ENCODE peak calls at places on chromosomes 3 and 15, in six cellular contexts. E is HL-60, A is transverse colon, M is left lung, F is CD14-positive monocyte, R is HepG2. L is an unnamed sample.

GRCh38 chr15:36428102-36428845 is 151.2 kb upstream of the CDIN1 start:
- DNase-seq in E (no peak), A (no peak), M (no peak), F (no peak), R (peak), L (no peak)

GRCh38 chr3:28050895-28051294 is 190.5 kb upstream of the CMC1 start:
- DNase-seq in E (peak), A (peak), M (no peak), F (no peak), R (peak), L (peak)

GRCh38 chr3:79019137-79019923 is 748.5 kb downstream of the ROBO1 start:
- DNase-seq in E (no peak), A (peak), M (peak), F (no peak), R (peak), L (peak)

GRCh38 chr3:24829011-24829581 is 334.4 kb upstream of the THRB start:
- DNase-seq in E (no peak), A (peak), M (peak), F (no peak), R (no peak), L (peak)

GRCh38 chr15:99431661-99432091 is 134.1 kb upstream of the MEF2A start:
- DNase-seq in E (no peak), A (peak), M (peak), F (peak), R (no peak), L (no peak)

GRCh38 chr3:57746156-57747125 is 9.7 kb upstream of the SLMAP start:
- DNase-seq in E (no peak), A (no peak), M (no peak), F (no peak), R (no peak), L (no peak)

GRCh38 chr15:91018178-91018577 is 4.2 kb downstream of the VPS33B start:
- DNase-seq in E (no peak), A (no peak), M (no peak), F (no peak), R (no peak), L (no peak)

GRCh38 chr15:48337626-48338025 is 6.4 kb downstream of the DUT start:
- DNase-seq in E (no peak), A (no peak), M (no peak), F (no peak), R (no peak), L (no peak)

GRCh38 chr3:112038863-112039262 is 4.3 kb downstream of the TMPRSS7 start:
- DNase-seq in E (no peak), A (no peak), M (no peak), F (no peak), R (no peak), L (peak)

GRCh38 chr3:115800489-115801080 is 177.3 kb downstream of the GAP43 start:
- DNase-seq in E (no peak), A (no peak), M (no peak), F (no peak), R (no peak), L (peak)

GRCh38 chr15:75640483-75641175 is 605 bp upstream of the IMP3 start:
- DNase-seq in E (peak), A (no peak), M (peak), F (no peak), R (peak), L (peak)

GRCh38 chr3:147890114-147890513 is 480.9 kb downstream of the ZIC1 start:
- DNase-seq in E (no peak), A (no peak), M (no peak), F (no peak), R (no peak), L (no peak)

GRCh38 chr3:125087768-125088391 is 32.1 kb upstream of the HEG1 start:
- DNase-seq in E (no peak), A (no peak), M (no peak), F (no peak), R (no peak), L (no peak)

GRCh38 chr3:125433091-125433534 is 58.0 kb upstream of the ZNF148 start:
- DNase-seq in E (no peak), A (no peak), M (no peak), F (no peak), R (no peak), L (no peak)

GRCh38 chr15:84821501-84822021 is 4.4 kb downstream of the ALPK3 start:
- DNase-seq in E (no peak), A (no peak), M (no peak), F (no peak), R (peak), L (no peak)

GRCh38 chr15:62766599-62766998 is 275.9 kb upstream of the TPM1 start:
- DNase-seq in E (no peak), A (no peak), M (no peak), F (no peak), R (no peak), L (no peak)

GRCh38 chr3:150922611-150923010 is 17.4 kb upstream of the MINDY4B start:
- DNase-seq in E (no peak), A (no peak), M (no peak), F (no peak), R (no peak), L (peak)

GRCh38 chr15:76799760-76800159 is 105.4 kb downstream of the SCAPER start:
- DNase-seq in E (no peak), A (no peak), M (no peak), F (no peak), R (no peak), L (no peak)

GRCh38 chr3:24227635-24228034 is 267.0 kb downstream of the THRB start:
- DNase-seq in E (no peak), A (no peak), M (no peak), F (no peak), R (no peak), L (no peak)

GRCh38 chr15:41637086-41637485 is 23.1 kb upstream of the MGA start:
- DNase-seq in E (no peak), A (no peak), M (no peak), F (no peak), R (no peak), L (no peak)

GRCh38 chr15:98281130-98281529 is 320.6 kb downstream of the ARRDC4 start:
- DNase-seq in E (no peak), A (no peak), M (no peak), F (no peak), R (no peak), L (no peak)

GRCh38 chr3:149455989-149456388 is 18.5 kb upstream of the TM4SF4 start:
- DNase-seq in E (no peak), A (no peak), M (no peak), F (no peak), R (no peak), L (no peak)

GRCh38 chr15:31974855-31975421 is 55.4 kb upstream of the CHRNA7 start:
- DNase-seq in E (peak), A (peak), M (no peak), F (no peak), R (peak), L (peak)

GRCh38 chr15:98567951-98568350 is 80.4 kb upstream of the IGF1R start:
- DNase-seq in E (no peak), A (no peak), M (no peak), F (no peak), R (no peak), L (no peak)

GRCh38 chr3:142850395-142851023 is 38.4 kb downstream of the PCOLCE2 start:
- DNase-seq in E (peak), A (no peak), M (no peak), F (peak), R (peak), L (peak)

GRCh38 chr3:193140381-193140780 is 100.6 kb upstream of the PLAAT1 start:
- DNase-seq in E (no peak), A (no peak), M (no peak), F (no peak), R (no peak), L (no peak)

GRCh38 chr15:60004846-60005351 is 788 bp downstream of the FOXB1 start:
- DNase-seq in E (no peak), A (no peak), M (peak), F (no peak), R (no peak), L (no peak)

GRCh38 chr3:135148431-135148830 is 353.4 kb downstream of the EPHB1 start:
- DNase-seq in E (no peak), A (no peak), M (no peak), F (no peak), R (no peak), L (no peak)

GRCh38 chr3:189292667-189293478 is 121.1 kb downstream of the TPRG1 start:
- DNase-seq in E (no peak), A (peak), M (no peak), F (no peak), R (no peak), L (peak)

GRCh38 chr15:98518823-98519561 is 129.3 kb upstream of the IGF1R start:
- DNase-seq in E (peak), A (peak), M (no peak), F (no peak), R (peak), L (peak)

GRCh38 chr3:132879651-132880050 is 157.4 kb upstream of the NPHP3 start:
- DNase-seq in E (no peak), A (no peak), M (no peak), F (no peak), R (no peak), L (peak)

GRCh38 chr3:55017876-55018275 is 90.0 kb upstream of the LRTM1 start:
- DNase-seq in E (no peak), A (no peak), M (no peak), F (no peak), R (no peak), L (no peak)

GRCh38 chr3:55012091-55012490 is 84.2 kb upstream of the LRTM1 start:
- DNase-seq in E (no peak), A (no peak), M (no peak), F (no peak), R (no peak), L (no peak)

GRCh38 chr3:55014081-55014480 is 86.2 kb upstream of the LRTM1 start:
- DNase-seq in E (no peak), A (no peak), M (no peak), F (no peak), R (no peak), L (no peak)

GRCh38 chr3:55009372-55009771 is 81.5 kb upstream of the LRTM1 start:
- DNase-seq in E (no peak), A (no peak), M (no peak), F (no peak), R (no peak), L (no peak)

GRCh38 chr3:55013145-55013544 is 85.3 kb upstream of the LRTM1 start:
- DNase-seq in E (no peak), A (no peak), M (no peak), F (no peak), R (no peak), L (no peak)
- TF ChIP-seq CTCF in E (no peak), A (no peak), M (no peak), F (no peak), R (no peak), L (no peak)

DNA sequence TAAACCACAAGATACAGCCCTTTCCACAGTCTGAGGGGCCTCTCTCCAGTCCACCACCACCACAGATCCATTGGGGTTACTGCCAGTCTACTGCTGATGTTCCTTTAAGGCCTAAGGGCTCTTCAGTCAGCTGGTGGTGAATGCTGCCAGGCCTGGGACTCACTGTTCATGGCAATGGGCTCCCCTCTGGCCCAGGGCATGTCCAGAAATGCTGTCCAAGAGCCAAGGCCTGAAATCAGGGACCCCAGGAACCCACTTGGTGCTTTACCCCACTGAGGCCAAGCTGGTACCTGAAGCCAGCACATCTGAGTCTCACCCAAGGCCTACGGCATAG is 128.6 kb upstream of the CBLB start:
- DNase-seq in E (no peak), A (no peak), M (no peak), F (no peak), R (no peak), L (no peak)
- TF ChIP-seq CTCF in E (no peak), A (no peak), M (no peak), F (no peak), R (no peak), L (no peak)

GRCh38 chr3:170908235-170909116 is at the start of gene EIF5A2:
- DNase-seq in E (peak), A (peak), M (peak), F (peak), R (peak), L (peak)
- TF ChIP-seq CTCF in E (no peak), A (no peak), M (no peak), F (no peak), R (peak), L (peak)

DNA sequence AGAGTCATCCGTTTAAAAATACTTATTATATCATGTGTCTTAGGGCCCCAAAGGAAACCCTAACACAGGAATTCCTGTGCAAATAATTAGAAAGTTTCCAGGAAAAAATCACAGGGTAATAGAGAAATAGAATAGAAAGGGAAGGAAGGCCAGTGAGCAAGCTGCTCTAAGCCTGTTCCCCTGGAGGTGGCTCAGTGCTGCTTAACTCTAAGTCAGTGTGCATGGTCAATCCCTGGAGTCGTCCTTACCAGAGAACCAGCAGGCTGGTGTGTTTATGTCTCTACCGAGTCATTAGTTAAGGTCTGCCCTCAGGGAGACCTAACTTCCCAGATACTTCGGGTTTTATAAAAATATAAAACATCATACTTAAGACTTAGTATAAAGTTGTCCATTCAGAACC is 21.0 kb upstream of the MCF2L2 start:
- DNase-seq in E (no peak), A (no peak), M (no peak), F (no peak), R (peak), L (no peak)
- TF ChIP-seq CTCF in E (no peak), A (no peak), M (no peak), F (no peak), R (no peak), L (no peak)

DNA sequence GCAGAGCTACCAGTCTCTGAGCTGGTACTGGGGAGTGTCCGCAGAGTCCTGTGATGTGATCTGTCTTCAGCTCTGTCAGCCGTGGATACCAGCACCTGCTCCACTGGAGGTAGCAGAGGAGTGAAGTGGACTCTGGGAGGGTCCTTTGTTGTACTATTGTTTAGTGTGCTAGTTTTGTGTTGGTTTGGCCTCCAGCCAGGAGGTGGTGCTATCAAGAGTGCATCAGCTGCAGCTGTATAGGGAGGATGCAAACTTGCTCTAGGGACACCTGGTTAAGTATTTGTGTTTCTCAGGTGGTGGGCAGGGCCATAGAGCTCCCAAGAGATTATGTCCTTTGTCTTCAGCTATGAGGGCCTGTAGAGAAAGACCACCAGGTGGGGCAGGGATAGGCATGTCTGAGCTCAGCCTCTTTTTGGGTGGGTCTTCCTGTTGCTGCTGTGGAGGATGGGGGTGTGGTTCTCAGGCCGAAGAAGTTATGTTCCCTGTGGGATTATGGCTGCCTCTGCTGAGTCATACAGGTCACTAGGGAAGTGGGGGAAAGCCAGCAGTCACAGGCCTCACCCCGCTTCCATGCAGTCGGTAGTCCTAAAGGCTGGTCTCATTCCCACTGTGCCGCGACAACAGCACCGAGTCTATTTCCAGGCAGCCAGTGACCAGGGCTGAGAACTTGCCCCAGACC is 443.2 kb upstream of the TBL1XR1 start:
- DNase-seq in E (no peak), A (no peak), M (no peak), F (no peak), R (no peak), L (no peak)
- TF ChIP-seq CTCF in E (no peak), A (no peak), M (no peak), F (no peak), R (no peak), L (no peak)

DNA sequence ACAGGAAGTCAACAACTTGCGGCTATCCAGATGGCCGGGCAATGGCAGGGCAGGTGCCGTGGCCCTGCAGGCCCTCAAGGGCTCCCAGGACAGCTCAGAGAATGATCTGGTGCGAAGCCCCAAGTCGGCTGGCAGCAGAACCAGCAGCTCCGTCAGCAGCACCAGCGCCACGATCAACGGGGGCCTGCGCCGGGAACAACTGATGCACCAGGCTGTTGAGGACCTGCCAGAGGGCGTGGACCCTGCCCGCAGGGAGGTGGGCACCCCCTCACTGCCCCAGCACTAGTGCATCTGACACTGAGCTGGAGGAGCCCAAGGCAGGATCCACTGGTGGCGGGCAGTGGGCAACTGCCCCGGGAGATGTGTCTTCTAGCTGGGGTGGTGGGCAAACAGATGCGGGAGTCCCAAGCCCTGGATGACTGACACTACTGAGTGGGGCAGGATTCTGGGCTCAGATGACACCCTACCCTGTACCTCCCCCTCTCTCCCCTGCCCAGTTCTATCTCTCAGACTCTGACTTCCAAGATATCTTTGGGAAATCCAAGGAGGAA is 15.9 kb downstream of the VILL start:
- DNase-seq in E (no peak), A (no peak), M (no peak), F (no peak), R (no peak), L (no peak)
- TF ChIP-seq CTCF in E (no peak), A (no peak), M (no peak), F (no peak), R (no peak), L (no peak)

GRCh38 chr3:36695769-36696137 is 68.6 kb downstream of the DCLK3 start:
- DNase-seq in E (no peak), A (no peak), M (no peak), F (no peak), R (no peak), L (no peak)

GRCh38 chr3:36698314-36698713 is 66.0 kb downstream of the DCLK3 start:
- DNase-seq in E (no peak), A (no peak), M (no peak), F (no peak), R (no peak), L (no peak)

GRCh38 chr3:36695113-36695768 is 69.1 kb downstream of the DCLK3 start:
- DNase-seq in E (no peak), A (no peak), M (no peak), F (no peak), R (no peak), L (no peak)

GRCh38 chr3:36696799-36697198 is 67.6 kb downstream of the DCLK3 start:
- DNase-seq in E (no peak), A (no peak), M (no peak), F (no peak), R (no peak), L (no peak)

DNA sequence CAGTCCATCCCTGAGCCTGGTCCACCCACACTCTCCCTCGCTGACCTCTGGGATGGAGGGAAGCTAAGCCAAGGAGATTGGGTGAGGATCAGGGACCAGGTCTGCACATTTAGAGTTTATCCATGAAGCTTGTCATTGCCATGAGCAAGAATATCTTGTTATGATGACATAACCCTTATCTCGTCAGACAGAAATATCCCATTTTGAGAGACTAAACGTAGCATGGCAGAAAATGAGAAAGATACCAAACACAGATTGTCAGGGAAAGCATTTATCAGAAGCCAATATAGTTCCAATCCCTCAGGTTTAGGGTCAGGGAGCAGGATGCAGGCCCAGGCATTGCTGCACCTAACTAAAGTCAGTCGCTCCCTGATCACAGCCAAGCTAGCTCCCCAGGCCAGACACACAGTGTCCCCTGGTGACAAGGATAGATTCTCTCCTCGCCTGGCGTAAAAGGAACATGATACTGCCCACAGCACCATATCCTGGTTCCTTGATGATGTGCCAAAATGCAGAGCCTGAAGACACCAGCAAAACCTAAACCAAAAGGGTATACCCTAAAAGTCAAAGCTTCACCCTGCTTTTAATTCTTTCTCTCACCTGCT is 66.9 kb downstream of the DCLK3 start:
- DNase-seq in E (no peak), A (no peak), M (no peak), F (no peak), R (no peak), L (peak)
- TF ChIP-seq CTCF in E (no peak), A (no peak), M (no peak), F (no peak), R (peak), L (no peak)